ENCODE peak calls at places on chromosomes 3 and 15, in five cellular contexts. Q is fibroblast of pulmonary artery, V is WTC11, Z is T-cell, N is Ammon's horn. Y is an unnamed sample.

GRCh38 chr3:157029365-157029790 is 130.6 kb downstream of the CCNL1 start:
- DNase-seq in Q (no peak), V (no peak), Z (no peak), N (no peak), Y (no peak)

GRCh38 chr15:73240864-73241499 is 127.8 kb downstream of the HCN4 start:
- DNase-seq in Q (peak; percentile 78), V (peak; percentile 78), Z (peak; percentile 67), N (peak; percentile 70), Y (peak; percentile 63)

GRCh38 chr3:12158387-12159226 is at the start of gene TIMP4:
- DNase-seq in Q (peak; percentile 68), V (peak; percentile 49), Z (no peak), N (no peak), Y (no peak)

GRCh38 chr3:88141458-88142083 is 8.2 kb upstream of the C3orf38 start:
- DNase-seq in Q (peak; percentile 22), V (no peak), Z (no peak), N (no peak), Y (no peak)

GRCh38 chr15:94856267-94856854 is 625.0 kb downstream of the MCTP2 start:
- DNase-seq in Q (no peak), V (no peak), Z (no peak), N (no peak), Y (no peak)

GRCh38 chr3:3578723-3579122 is 220.5 kb upstream of the LRRN1 start:
- DNase-seq in Q (no peak), V (no peak), Z (no peak), N (no peak), Y (no peak)

GRCh38 chr3:190024912-190025311 is 95.8 kb downstream of the P3H2 start:
- DNase-seq in Q (peak; percentile 74), V (no peak), Z (no peak), N (no peak), Y (no peak)

GRCh38 chr3:153273767-153274443 is 111.9 kb downstream of the RAP2B start:
- DNase-seq in Q (peak; percentile 71), V (no peak), Z (no peak), N (peak; percentile 56), Y (no peak)

GRCh38 chr3:49428697-49429100 is 425 bp downstream of the NICN1 start:
- DNase-seq in Q (no peak), V (no peak), Z (no peak), N (no peak), Y (no peak)

GRCh38 chr15:80801891-80802680 is 22.9 kb downstream of the CEMIP start:
- DNase-seq in Q (peak; percentile 17), V (no peak), Z (no peak), N (no peak), Y (no peak)

GRCh38 chr3:171187706-171188290 is 161.3 kb upstream of the SLC2A2 start:
- DNase-seq in Q (peak; percentile 68), V (no peak), Z (peak; percentile 21), N (peak; percentile 60), Y (peak; percentile 67)

GRCh38 chr3:37768107-37768809 is 93.4 kb upstream of the CTDSPL start:
- DNase-seq in Q (peak; percentile 23), V (no peak), Z (no peak), N (no peak), Y (no peak)

GRCh38 chr3:53375019-53375418 is 27.7 kb upstream of the DCP1A start:
- DNase-seq in Q (peak; percentile 73), V (peak; percentile 87), Z (peak; percentile 10), N (peak; percentile 85), Y (peak; percentile 48)

Y was measured in globus pallidus.